ENCODE peak calls at places on chromosomes 16 and 17, in nine cellular contexts. M is fibroblast of mammary gland, J is A549, W is COR-L47, L is ecto neural progenitor cell, O is HEK293T, K is tibial artery, S is hepatic stellate cell, C is T-helper 2 cell. Y is an unnamed sample.

GRCh38 chr17:7988750-7989178 is 13.7 kb upstream of the GUCY2D start:
- DNase-seq in M (peak; percentile 91), J (peak; percentile 86), W (peak; percentile 63), L (no peak), O (peak; percentile 53), K (no peak), S (peak; percentile 73), C (no peak), Y (peak; percentile 31)

GRCh38 chr16:67161595-67162058 is 1.9 kb downstream of the FBXL8 start:
- DNase-seq in M (no peak), J (no peak), W (no peak), L (no peak), O (no peak), K (no peak), S (no peak), C (no peak), Y (no peak)

GRCh38 chr16:84726079-84726669 is 26.4 kb downstream of the USP10 start:
- DNase-seq in M (peak; percentile 83), J (peak; percentile 58), W (peak; percentile 69), L (peak; percentile 87), O (peak; percentile 68), K (peak; percentile 93), S (peak; percentile 72), C (peak; percentile 78), Y (peak; percentile 62)

GRCh38 chr16:4179020-4179419 is 62.8 kb upstream of the ADCY9 start:
- DNase-seq in M (peak; percentile 62), J (no peak), W (no peak), L (no peak), O (no peak), K (peak; percentile 37), S (no peak), C (no peak), Y (no peak)

GRCh38 chr16:11256657-11257130 is 690 bp upstream of the SOCS1 start:
- DNase-seq in M (peak; percentile 31), J (peak; percentile 38), W (no peak), L (peak; percentile 79), O (no peak), K (peak; percentile 56), S (peak; percentile 76), C (no peak), Y (no peak)

GRCh38 chr16:72568502-72568901 is 396.5 kb upstream of the PMFBP1 start:
- DNase-seq in M (no peak), J (no peak), W (no peak), L (no peak), O (no peak), K (no peak), S (no peak), C (no peak), Y (no peak)

GRCh38 chr17:30517786-30518185 is 40.6 kb downstream of the GOSR1 start:
- DNase-seq in M (peak; percentile 31), J (no peak), W (no peak), L (no peak), O (no peak), K (no peak), S (no peak), C (no peak), Y (no peak)

GRCh38 chr17:4199818-4200402 is 56.9 kb downstream of the CYB5D2 start:
- DNase-seq in M (peak; percentile 63), J (peak; percentile 81), W (no peak), L (no peak), O (peak; percentile 71), K (no peak), S (peak; percentile 60), C (peak; percentile 10), Y (peak; percentile 66)

GRCh38 chr17:73151888-73152633 is 12.7 kb upstream of the SSTR2 start:
- DNase-seq in M (no peak), J (no peak), W (no peak), L (no peak), O (no peak), K (no peak), S (no peak), C (no peak), Y (no peak)

GRCh38 chr17:5619088-5619740 is 34.9 kb upstream of the NLRP1 start:
- DNase-seq in M (no peak), J (no peak), W (no peak), L (no peak), O (no peak), K (no peak), S (no peak), C (no peak), Y (no peak)

GRCh38 chr17:2687074-2687418 is 24.5 kb downstream of the CLUH start:
- DNase-seq in M (no peak), J (no peak), W (no peak), L (no peak), O (no peak), K (no peak), S (no peak), C (no peak), Y (no peak)